ENCODE peak calls at places on chromosomes 1 and 21, in five cellular contexts. S is body of pancreas, B is sigmoid colon, Z is breast epithelium, K is right lobe of liver. I is an unnamed sample. For H3K27me3 and H3K4me1, the result is how much of the 10 kb centered on the place peaks cover.

GRCh38 chr1:93871356-93871755 is 7.7 kb downstream of the DNTTIP2 start:
- DNase-seq in S (no peak), B (no peak), Z (no peak), K (no peak), I (no peak)

GRCh38 chr1:170010443-170010842 is 64.1 kb downstream of the KIFAP3 start:
- DNase-seq in S (peak), B (no peak), Z (no peak), K (no peak), I (no peak)

GRCh38 chr1:172708452-172708851 is 49.5 kb downstream of the FASLG start:
- DNase-seq in S (no peak), B (no peak), Z (no peak), K (no peak), I (no peak)

GRCh38 chr1:221162939-221163338 is 283.7 kb downstream of the HLX start:
- DNase-seq in S (no peak), B (no peak), Z (no peak), K (no peak), I (no peak)

GRCh38 chr1:10744654-10745238 is 51.7 kb downstream of the CASZ1 start:
- DNase-seq in S (no peak), B (no peak), Z (no peak), K (no peak), I (no peak)

GRCh38 chr1:114250683-114251572 is 97.3 kb upstream of the SYT6 start:
- DNase-seq in S (no peak), B (no peak), Z (no peak), K (no peak), I (peak)

GRCh38 chr1:70977575-70977974 is 70.0 kb downstream of the PTGER3 start:
- DNase-seq in S (no peak), B (no peak), Z (no peak), K (no peak), I (no peak)

GRCh38 chr1:207345644-207346561 is 24.4 kb downstream of the CD55 start:
- DNase-seq in S (no peak), B (no peak), Z (no peak), K (no peak), I (no peak)

GRCh38 chr21:35252831-35253230 is 203.7 kb upstream of the RUNX1 start:
- DNase-seq in S (no peak), B (no peak), Z (no peak), K (no peak), I (no peak)

GRCh38 chr1:28185071-28185470 is 8.6 kb upstream of the PTAFR start:
- DNase-seq in S (no peak), B (peak), Z (no peak), K (no peak), I (no peak)

GRCh38 chr1:157092831-157093230 is 6.8 kb downstream of the ETV3L start:
- DNase-seq in S (no peak), B (peak), Z (no peak), K (no peak), I (no peak)

GRCh38 chr21:45224189-45224938 is 63.3 kb downstream of the POFUT2 start:
- DNase-seq in S (no peak), B (no peak), Z (no peak), K (no peak), I (no peak)

GRCh38 chr21:30616125-30616524 is at the start of gene KRTAP20-1:
- DNase-seq in S (no peak), B (no peak), Z (no peak), K (no peak), I (no peak)

GRCh38 chr1:186574951-186575747 is 105.1 kb downstream of the PTGS2 start:
- DNase-seq in S (no peak), B (no peak), Z (no peak), K (no peak), I (no peak)

GRCh38 chr1:89941110-89941770 is 53.7 kb upstream of the ZNF326 start:
- DNase-seq in S (no peak), B (no peak), Z (no peak), K (no peak), I (no peak)

GRCh38 chr21:27265492-27265891 is 298.6 kb upstream of the ADAMTS5 start:
- DNase-seq in S (no peak), B (no peak), Z (no peak), K (no peak), I (no peak)

GRCh38 chr1:225627304-225627947 is 25.5 kb downstream of the ENAH start:
- DNase-seq in S (no peak), B (no peak), Z (no peak), K (no peak), I (no peak)

GRCh38 chr1:91604632-91605031 is 104.0 kb downstream of the CDC7 start:
- DNase-seq in S (no peak), B (peak), Z (no peak), K (no peak), I (no peak)

GRCh38 chr1:174008261-174008660 is 13.9 kb downstream of the RC3H1 start:
- DNase-seq in S (no peak), B (no peak), Z (no peak), K (no peak), I (no peak)

GRCh38 chr1:202688401-202688800 is 21.9 kb downstream of the SYT2 start:
- DNase-seq in S (no peak), B (no peak), Z (no peak), K (no peak), I (no peak)

GRCh38 chr1:202691846-202692245 is 18.4 kb downstream of the SYT2 start:
- DNase-seq in S (no peak), B (no peak), Z (no peak), K (no peak), I (no peak)

GRCh38 chr1:202689493-202690342 is 20.5 kb downstream of the SYT2 start:
- DNase-seq in S (no peak), B (no peak), Z (no peak), K (no peak), I (no peak)

GRCh38 chr1:202687819-202688218 is 22.4 kb downstream of the SYT2 start:
- DNase-seq in S (no peak), B (no peak), Z (no peak), K (no peak), I (no peak)

GRCh38 chr1:202689082-202689481 is 21.2 kb downstream of the SYT2 start:
- DNase-seq in S (no peak), B (no peak), Z (no peak), K (no peak), I (no peak)
- H3K27me3 ChIP-seq in S (under half), B (under half), Z (under half), K (under half), I (under half)

GRCh38 chr1:32198237-32199042 is 2.0 kb upstream of the CCDC28B start:
- DNase-seq in S (no peak), B (no peak), Z (no peak), K (no peak), I (no peak)
- TF ChIP-seq POLR2A in S (no peak), B (no peak), Z (no peak), K (no peak), I (no peak)

DNA sequence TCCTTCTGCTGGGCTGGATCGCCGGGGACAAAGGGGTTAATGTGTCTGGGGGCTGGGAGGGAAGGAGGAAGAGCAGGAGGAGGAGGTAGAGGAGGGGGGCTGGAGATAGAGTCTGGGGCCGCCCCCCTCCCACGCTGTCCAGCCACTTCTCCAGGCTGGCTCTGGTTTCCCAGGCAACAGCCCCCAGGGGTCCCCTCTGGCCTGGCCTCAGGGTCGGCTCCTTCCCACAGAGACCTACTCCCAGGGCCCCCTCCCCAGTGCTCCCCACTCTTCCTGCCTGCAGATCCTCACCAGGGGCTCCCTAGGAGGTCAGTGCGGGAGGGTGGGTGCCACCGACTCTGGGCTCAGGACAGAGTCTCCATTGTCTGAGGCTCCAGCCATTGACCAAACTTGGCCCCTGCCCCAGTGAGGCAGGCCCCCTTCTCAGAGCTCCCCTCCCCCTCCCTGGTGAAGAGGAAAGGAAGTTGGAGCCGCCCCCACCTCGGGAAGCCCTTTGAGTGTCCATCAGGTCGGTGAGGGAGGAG is 34.1 kb downstream of the ARHGEF10L start:
- DNase-seq in S (no peak), B (no peak), Z (no peak), K (no peak), I (no peak)
- H3K4me1 ChIP-seq in S (half or more), B (half or more), Z (under half), K (under half), I (half or more)

GRCh38 chr1:36982708-36983107 is 51.6 kb downstream of the GRIK3 start:
- DNase-seq in S (no peak), B (no peak), Z (no peak), K (no peak), I (no peak)

GRCh38 chr1:36987276-36987675 is 47.0 kb downstream of the GRIK3 start:
- DNase-seq in S (no peak), B (no peak), Z (no peak), K (no peak), I (no peak)

GRCh38 chr1:36986241-36986955 is 47.9 kb downstream of the GRIK3 start:
- DNase-seq in S (no peak), B (no peak), Z (no peak), K (no peak), I (no peak)

GRCh38 chr1:36984026-36984425 is 50.3 kb downstream of the GRIK3 start:
- DNase-seq in S (no peak), B (no peak), Z (no peak), K (no peak), I (no peak)

GRCh38 chr1:36984675-36985074 is 49.6 kb downstream of the GRIK3 start:
- DNase-seq in S (no peak), B (no peak), Z (no peak), K (no peak), I (no peak)
- H3K27me3 ChIP-seq in S (under half), B (under half), Z (under half), K (under half), I (under half)

DNA sequence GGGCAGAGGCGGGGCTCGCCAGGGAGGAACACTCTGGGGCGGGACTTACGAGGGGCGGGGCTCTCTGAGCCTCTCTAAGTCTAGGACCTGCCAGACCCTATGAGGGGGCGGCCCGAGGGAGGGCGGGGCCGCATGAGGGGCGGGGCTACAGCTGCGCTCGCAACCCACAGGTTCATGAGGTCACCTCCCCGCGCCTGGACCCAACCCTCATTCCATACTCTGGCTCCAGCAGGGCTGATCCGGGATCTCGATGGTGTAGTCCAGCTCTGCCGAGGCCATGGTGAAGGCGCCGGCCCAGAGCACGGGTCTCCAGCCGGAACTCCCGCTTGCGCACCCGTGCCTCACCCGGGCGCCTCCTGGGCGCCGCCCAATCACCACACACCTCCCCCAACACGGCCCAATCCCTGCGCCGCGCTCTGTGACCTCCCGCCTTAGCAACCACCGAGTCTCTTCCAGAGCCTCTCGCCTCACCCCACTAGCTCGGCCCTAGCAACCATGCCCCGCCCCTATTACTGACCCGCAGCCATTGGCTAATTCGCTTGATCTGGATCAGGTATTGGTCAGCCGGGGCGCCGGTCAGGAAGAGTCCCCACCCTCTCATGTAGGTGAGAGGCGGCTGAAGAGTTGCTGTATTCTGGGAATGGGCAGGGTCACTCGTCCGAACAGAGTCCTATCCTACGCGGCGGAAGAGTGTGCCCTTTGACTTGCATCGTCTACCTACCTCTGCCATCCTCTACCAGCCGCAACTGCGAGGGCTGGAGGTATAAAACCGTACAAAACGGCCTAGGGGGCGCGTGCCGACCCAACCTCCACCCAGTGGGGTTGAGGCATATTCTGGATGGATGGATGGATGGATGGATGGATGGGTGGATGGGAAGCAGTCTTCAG is at the start of the genes ARMH1 and TMEM53:
- DNase-seq in S (peak), B (peak), Z (peak), K (peak), I (no peak)
- TF ChIP-seq POLR2A in S (peak), B (peak), Z (peak), K (peak), I (no peak)

DNA sequence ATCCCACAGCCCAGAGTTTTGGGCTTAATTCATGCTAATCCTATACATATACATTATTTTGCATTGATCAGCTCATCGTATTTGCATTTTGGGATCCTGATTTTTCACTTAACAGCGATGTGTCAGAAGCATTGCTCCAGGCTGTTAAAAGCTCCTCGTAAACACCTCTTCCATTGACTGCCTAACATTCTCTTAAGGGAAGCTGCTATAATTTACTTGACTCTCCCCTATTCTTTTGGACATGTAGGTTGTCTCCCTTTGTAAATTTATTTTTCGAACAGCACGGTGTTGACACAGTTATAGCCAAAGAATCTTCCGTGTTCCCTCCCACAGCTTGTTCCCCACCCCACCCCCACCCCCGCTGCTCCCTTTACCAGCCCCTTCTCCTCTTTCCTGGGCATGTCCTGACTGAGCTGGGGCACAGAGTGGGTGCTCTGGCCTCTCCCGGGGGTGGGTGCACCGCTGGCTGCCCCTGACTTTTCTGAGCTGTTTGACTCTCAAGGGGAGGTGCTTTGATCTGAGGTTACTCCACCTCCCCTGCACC is 22.9 kb downstream of the LDLRAP1 start:
- DNase-seq in S (no peak), B (no peak), Z (no peak), K (no peak), I (no peak)
- H3K4me1 ChIP-seq in S (under half), B (under half), Z (under half), K (under half), I (half or more)

I was measured in vagina.